ENCODE peak calls at places on chromosome X, in seven cellular contexts. E, Z, S, B, V, P and D are unnamed samples. For H3K4me1, the result is how much of the 10 kb centered on the place peaks cover.

GRCh38 chrX:25020391-25021131 is 4.8 kb upstream of the ARX start:
- DNase-seq in E (no peak), Z (no peak), S (no peak), B (peak), V (peak), P (peak), D (no peak)

GRCh38 chrX:127782904-127783303 is 269.3 kb downstream of the ACTRT1 start:
- DNase-seq in E (no peak), Z (no peak), S (no peak), B (peak), V (no peak), P (no peak), D (no peak)

GRCh38 chrX:87664381-87664780 is 146.8 kb downstream of the KLHL4 start:
- DNase-seq in E (peak), Z (no peak), S (no peak), B (peak), V (peak), P (peak), D (no peak)

GRCh38 chrX:118164138-118164537 is 47.5 kb upstream of the KLHL13 start:
- DNase-seq in E (peak), Z (no peak), S (no peak), B (no peak), V (no peak), P (no peak), D (no peak)

GRCh38 chrX:727738-728621 is 97.4 kb downstream of the SHOX start:
- DNase-seq in E (no peak), Z (no peak), S (no peak), B (peak), V (no peak), P (no peak), D (no peak)

GRCh38 chrX:2487366-2487765 is 13.4 kb downstream of the DHRSX start:
- DNase-seq in E (no peak), Z (no peak), S (no peak), B (no peak), V (no peak), P (no peak), D (no peak)

GRCh38 chrX:122591546-122591945 is 592.5 kb upstream of the GRIA3 start:
- DNase-seq in E (no peak), Z (no peak), S (no peak), B (no peak), V (no peak), P (no peak), D (no peak)

GRCh38 chrX:116243039-116243438 is 72.5 kb downstream of the AGTR2 start:
- DNase-seq in E (no peak), Z (no peak), S (no peak), B (no peak), V (no peak), P (no peak), D (no peak)

GRCh38 chrX:123860983-123861382 is 1.1 kb downstream of the XIAP start:
- DNase-seq in E (peak), Z (no peak), S (peak), B (no peak), V (peak), P (peak), D (no peak)

GRCh38 chrX:2902841-2903240 is 26.3 kb downstream of the ARSD start:
- DNase-seq in E (no peak), Z (no peak), S (no peak), B (no peak), V (no peak), P (no peak), D (no peak)

GRCh38 chrX:130086414-130087207 is 23.7 kb downstream of the ELF4 start:
- DNase-seq in E (no peak), Z (no peak), S (peak), B (no peak), V (peak), P (no peak), D (no peak)

GRCh38 chrX:22202251-22202650 is 70.5 kb upstream of the CBLL2 start:
- DNase-seq in E (no peak), Z (no peak), S (no peak), B (no peak), V (no peak), P (no peak), D (no peak)

GRCh38 chrX:12007881-12008280 is 130.4 kb upstream of the FRMPD4 start:
- DNase-seq in E (peak), Z (no peak), S (no peak), B (no peak), V (no peak), P (peak), D (no peak)

GRCh38 chrX:84216406-84216805 is 28.4 kb upstream of the RPS6KA6 start:
- DNase-seq in E (no peak), Z (no peak), S (no peak), B (no peak), V (no peak), P (no peak), D (no peak)

GRCh38 chrX:101619336-101619735 is 1.5 kb upstream of the ARMCX6 start:
- DNase-seq in E (peak), Z (no peak), S (no peak), B (peak), V (peak), P (peak), D (no peak)

GRCh38 chrX:134932528-134933217 is 58.1 kb upstream of the SMIM10 start:
- DNase-seq in E (peak), Z (no peak), S (no peak), B (no peak), V (no peak), P (no peak), D (no peak)

GRCh38 chrX:131366387-131366786 is 77.3 kb upstream of the IGSF1 start:
- DNase-seq in E (no peak), Z (no peak), S (no peak), B (peak), V (no peak), P (peak), D (no peak)

GRCh38 chrX:17878028-17878670 is 17.1 kb upstream of the RAI2 start:
- DNase-seq in E (peak), Z (no peak), S (no peak), B (no peak), V (no peak), P (no peak), D (no peak)

GRCh38 chrX:13287816-13288215 is 32.0 kb downstream of the ATXN3L start:
- DNase-seq in E (peak), Z (no peak), S (no peak), B (no peak), V (no peak), P (no peak), D (no peak)

GRCh38 chrX:115892787-115893671 is 277.5 kb upstream of the AGTR2 start:
- DNase-seq in E (peak), Z (peak), S (peak), B (peak), V (no peak), P (peak), D (peak)

GRCh38 chrX:16839852-16840460 is 30.2 kb downstream of the RBBP7 start:
- DNase-seq in E (peak), Z (peak), S (no peak), B (peak), V (no peak), P (peak), D (no peak)

GRCh38 chrX:106246511-106246910 is 78.4 kb downstream of the PWWP3B start:
- DNase-seq in E (peak), Z (no peak), S (no peak), B (no peak), V (no peak), P (no peak), D (no peak)

GRCh38 chrX:71532078-71532752 is 689 bp upstream of the OGT start:
- DNase-seq in E (peak), Z (peak), S (peak), B (no peak), V (peak), P (peak), D (no peak)

GRCh38 chrX:115940888-115941332 is 229.6 kb upstream of the AGTR2 start:
- DNase-seq in E (peak), Z (peak), S (peak), B (peak), V (peak), P (peak), D (peak)

GRCh38 chrX:5236096-5236495 is 992.6 kb downstream of the NLGN4X start:
- DNase-seq in E (peak), Z (no peak), S (no peak), B (peak), V (peak), P (peak), D (no peak)

GRCh38 chrX:68842781-68843581 is 14.2 kb downstream of the EFNB1 start:
- DNase-seq in E (peak), Z (no peak), S (no peak), B (no peak), V (no peak), P (peak), D (peak)

DNA sequence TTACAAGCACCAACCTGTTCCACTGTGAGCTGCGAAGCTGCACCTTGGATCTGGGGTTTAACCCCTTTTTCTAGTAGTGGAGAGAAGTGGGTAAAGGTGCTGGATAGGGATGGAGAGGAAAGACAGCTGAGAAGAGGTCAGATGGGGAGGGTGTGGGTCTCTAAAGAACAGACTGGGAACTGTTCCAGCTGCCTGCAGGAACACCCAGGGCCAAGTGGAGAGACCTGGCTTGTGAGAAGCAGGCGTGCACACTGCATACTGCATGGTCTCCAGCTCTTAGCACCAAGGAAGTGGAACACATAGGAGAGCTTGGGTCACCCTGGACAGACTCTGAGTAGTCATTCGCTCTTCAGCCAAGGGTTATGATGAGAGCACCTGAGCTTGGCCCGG is 16.1 kb downstream of the BCOR start:
- DNase-seq in E (no peak), Z (no peak), S (no peak), B (no peak), V (no peak), P (no peak), D (no peak)
- H3K4me1 ChIP-seq in E (under half), Z (under half), S (under half), B (under half), V (under half), P (half or more), D (under half)

GRCh38 chrX:40150503-40150902 is 52.7 kb upstream of the BCOR start:
- DNase-seq in E (no peak), Z (no peak), S (no peak), B (no peak), V (peak), P (no peak), D (no peak)
- H3K4me1 ChIP-seq in E (under half), Z (under half), S (under half), B (under half), V (half or more), P (half or more), D (under half)

DNA sequence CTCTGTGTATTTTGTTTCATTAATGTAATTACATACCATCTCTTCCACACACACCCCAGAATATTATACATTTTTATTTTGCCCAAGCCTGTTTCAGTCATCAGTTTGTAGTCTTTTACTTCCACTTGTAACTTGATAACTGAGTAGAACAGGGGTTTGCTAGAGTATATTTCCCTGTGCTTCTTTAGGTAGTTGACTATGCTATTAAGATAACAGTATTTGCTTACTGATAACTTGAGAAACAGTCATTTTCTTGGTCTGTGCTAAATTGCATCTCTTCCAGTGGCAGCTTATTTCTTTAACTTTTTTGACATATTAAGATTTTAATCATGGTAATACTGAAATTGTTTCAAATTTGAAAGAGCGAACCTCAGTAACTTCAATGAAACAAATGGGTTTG is 7.0 kb upstream of the XK start:
- DNase-seq in E (no peak), Z (no peak), S (no peak), B (no peak), V (no peak), P (no peak), D (no peak)
- H3K4me1 ChIP-seq in E (under half), Z (under half), S (under half), B (under half), V (under half), P (under half), D (under half)

DNA sequence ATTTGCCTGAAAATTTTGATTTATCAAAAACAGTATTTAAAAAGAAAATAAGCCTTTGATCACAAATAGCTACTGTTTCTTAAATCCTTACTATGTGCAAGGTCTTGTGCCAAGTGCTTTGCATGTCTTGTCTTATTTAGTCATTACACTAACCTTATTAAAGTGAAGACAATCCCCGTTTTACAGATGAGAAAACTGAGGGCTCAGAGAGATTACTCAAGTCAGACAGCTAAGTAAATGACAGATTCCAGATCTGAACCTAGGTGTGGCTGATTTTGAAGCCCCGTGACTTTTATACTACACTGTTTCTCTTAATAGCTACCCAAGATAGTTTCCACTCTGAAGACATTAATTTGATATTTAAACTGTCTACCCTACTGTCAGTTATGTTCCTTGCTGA is 38.2 kb downstream of the AFF2 start:
- DNase-seq in E (no peak), Z (no peak), S (no peak), B (no peak), V (no peak), P (no peak), D (no peak)
- H3K4me1 ChIP-seq in E (under half), Z (under half), S (under half), B (under half), V (half or more), P (under half), D (under half)

GRCh38 chrX:152903589-152903988 is 5.7 kb downstream of the ZNF185 start:
- DNase-seq in E (no peak), Z (no peak), S (no peak), B (no peak), V (no peak), P (no peak), D (peak)
- H3K4me1 ChIP-seq in E (under half), Z (under half), S (under half), B (under half), V (under half), P (under half), D (under half)

GRCh38 chrX:154605566-154605965 is 13.5 kb downstream of the CTAG1B start:
- DNase-seq in E (no peak), Z (no peak), S (no peak), B (no peak), V (no peak), P (no peak), D (no peak)

GRCh38 chrX:154603438-154604430 is 15.3 kb downstream of the CTAG1B start:
- DNase-seq in E (peak), Z (peak), S (no peak), B (no peak), V (no peak), P (peak), D (no peak)

GRCh38 chrX:154602226-154602625 is 16.9 kb downstream of the CTAG1B start:
- DNase-seq in E (no peak), Z (no peak), S (no peak), B (no peak), V (no peak), P (no peak), D (no peak)

GRCh38 chrX:154600962-154601374 is 16.0 kb downstream of the CTAG1A start:
- DNase-seq in E (peak), Z (no peak), S (no peak), B (no peak), V (no peak), P (no peak), D (no peak)

DNA sequence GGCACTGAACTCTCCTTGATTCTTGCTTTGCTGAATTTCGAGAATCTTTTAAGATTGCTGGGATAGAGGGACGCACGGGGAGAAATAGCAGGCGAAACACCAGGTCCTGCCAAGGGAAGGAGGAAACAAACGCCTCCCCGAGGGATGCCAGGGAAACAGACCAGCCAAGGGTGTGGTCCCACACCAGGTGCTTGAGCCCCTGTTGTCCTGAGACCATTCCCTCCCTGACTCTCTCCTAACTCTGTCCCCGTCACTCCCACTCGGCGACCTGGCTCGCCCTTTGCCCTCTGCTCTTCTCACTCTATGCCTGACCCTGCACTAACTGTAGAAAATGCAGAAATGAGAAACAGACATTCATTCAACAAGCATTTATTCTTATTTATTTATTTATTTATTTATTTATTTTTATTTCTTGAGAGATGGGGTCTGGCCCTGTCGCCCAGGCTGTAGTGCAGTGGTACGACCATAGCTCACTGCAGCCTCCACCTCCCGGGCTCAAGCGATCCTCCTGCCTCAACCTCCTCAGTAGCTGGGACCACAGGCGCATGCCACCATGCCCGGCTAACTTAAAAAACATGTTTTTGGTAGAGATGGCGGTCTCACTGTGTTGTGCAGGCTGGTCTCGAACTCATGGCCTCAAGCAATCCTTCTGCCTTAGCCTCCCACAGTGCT is 16.2 kb downstream of the CTAG1B start:
- DNase-seq in E (no peak), Z (no peak), S (no peak), B (no peak), V (no peak), P (no peak), D (no peak)
- H3K4me1 ChIP-seq in E (under half), Z (under half), S (under half), B (under half), V (under half), P (under half), D (under half)

GRCh38 chrX:148568763-148569162 is 68.3 kb downstream of the AFF2 start:
- DNase-seq in E (no peak), Z (no peak), S (no peak), B (no peak), V (no peak), P (no peak), D (no peak)
- H3K4me1 ChIP-seq in E (under half), Z (under half), S (under half), B (under half), V (half or more), P (under half), D (under half)

DNA sequence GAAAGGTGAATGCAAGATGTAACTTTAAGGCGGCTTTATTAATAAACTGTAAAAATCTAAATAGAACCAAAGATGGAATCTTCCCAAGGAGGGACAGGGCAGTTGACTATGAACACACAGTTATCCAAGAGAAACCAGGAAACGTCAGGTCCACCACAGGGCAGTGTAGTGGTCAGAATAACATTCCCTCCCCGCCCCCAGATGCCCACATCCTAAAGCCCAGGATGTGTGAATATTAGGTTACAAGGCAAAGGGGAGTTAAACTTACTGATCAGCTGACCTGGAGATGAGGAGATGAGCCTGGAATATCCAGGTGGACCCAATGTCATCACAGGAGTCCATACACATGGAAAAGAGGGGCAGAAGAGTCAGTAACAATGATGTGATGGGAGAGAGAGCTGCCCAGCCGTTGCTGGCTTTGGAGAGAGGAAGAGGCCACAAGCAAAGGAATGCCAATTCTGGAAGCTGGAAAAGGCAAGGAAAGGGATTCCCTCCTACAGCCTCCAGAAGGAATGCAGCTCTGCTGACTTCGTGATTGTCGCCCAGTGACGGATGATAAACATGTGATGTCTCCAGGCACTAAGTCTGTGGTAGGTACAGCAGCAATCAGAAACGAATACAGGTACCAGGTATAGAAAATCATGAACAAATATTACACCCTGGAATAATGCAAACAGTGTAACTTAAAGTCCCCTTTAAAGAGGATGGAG is 5.2 kb downstream of the SH3KBP1 start:
- DNase-seq in E (no peak), Z (no peak), S (no peak), B (no peak), V (no peak), P (no peak), D (no peak)
- H3K4me1 ChIP-seq in E (under half), Z (under half), S (under half), B (under half), V (half or more), P (under half), D (under half)

GRCh38 chrX:56784666-56785065 is 55.6 kb downstream of the NBDY start:
- DNase-seq in E (no peak), Z (peak), S (no peak), B (no peak), V (no peak), P (no peak), D (peak)

GRCh38 chrX:56783996-56784620 is 55.1 kb downstream of the NBDY start:
- DNase-seq in E (no peak), Z (peak), S (no peak), B (no peak), V (no peak), P (no peak), D (peak)

GRCh38 chrX:56782362-56782761 is 53.3 kb downstream of the NBDY start:
- DNase-seq in E (no peak), Z (no peak), S (no peak), B (no peak), V (no peak), P (no peak), D (no peak)

GRCh38 chrX:56782791-56783449 is 53.9 kb downstream of the NBDY start:
- DNase-seq in E (no peak), Z (peak), S (no peak), B (no peak), V (no peak), P (no peak), D (peak)

DNA sequence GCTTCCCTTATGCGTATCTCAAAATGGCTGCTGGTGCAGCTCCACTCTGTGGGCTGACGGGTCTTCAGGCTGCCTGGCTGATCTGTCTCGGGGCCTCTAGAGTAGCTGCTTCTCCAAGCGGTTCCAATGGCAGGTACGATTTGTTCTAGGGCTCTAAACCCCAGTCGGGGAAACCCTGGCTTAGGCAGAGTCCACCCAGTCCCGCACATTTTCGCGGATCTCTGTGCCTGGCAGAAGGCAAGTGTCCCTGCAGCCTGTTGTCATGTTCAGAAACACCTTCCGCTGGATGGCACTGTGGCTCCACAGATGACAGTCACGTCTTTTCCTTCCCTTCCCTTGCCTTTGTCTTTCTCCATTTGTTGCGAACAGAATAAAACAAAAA is 54.4 kb downstream of the NBDY start:
- DNase-seq in E (peak), Z (peak), S (peak), B (no peak), V (no peak), P (peak), D (peak)
- H3K4me1 ChIP-seq in E (under half), Z (under half), S (under half), B (under half), V (under half), P (under half), D (under half)